ENCODE peak calls at places on chromosomes 13 and 19, in four cellular contexts. P, D, B and Z are unnamed samples.

GRCh38 chr19:32816555-32817099 is 52.9 kb downstream of the SLC7A9 start:
- DNase-seq in P (no peak), B (no peak), D (no peak), Z (no peak)

GRCh38 chr13:61470801-61471200 is 55.2 kb upstream of the PCDH20 start:
- DNase-seq in B (no peak), P (no peak), D (no peak), Z (no peak)

GRCh38 chr19:58356236-58356970 is 3.1 kb upstream of the A1BG start:
- DNase-seq in B (no peak), D (no peak), P (peak), Z (no peak)

GRCh38 chr19:5434970-5435641 is 20.1 kb upstream of the ZNRF4 start:
- DNase-seq in B (no peak), D (no peak), P (peak), Z (no peak)

GRCh38 chr13:40170091-40170490 is 496.4 kb downstream of the FOXO1 start:
- DNase-seq in P (no peak), D (no peak), B (no peak), Z (no peak)

GRCh38 chr19:16589917-16590316 is 17.7 kb upstream of the SLC35E1 start:
- DNase-seq in D (peak), P (no peak), B (peak), Z (peak)

GRCh38 chr19:38266981-38267597 is 2.7 kb downstream of the SPINT2 start:
- DNase-seq in D (no peak), B (no peak), P (peak), Z (no peak)

GRCh38 chr13:22014469-22014868 is 343.6 kb downstream of the FGF9 start:
- DNase-seq in B (no peak), P (no peak), D (no peak), Z (no peak)

GRCh38 chr13:98346904-98347636 is 170.0 kb upstream of the RNF113B start:
- DNase-seq in D (no peak), P (no peak), B (no peak), Z (no peak)

GRCh38 chr13:31749929-31750328 is 10.6 kb downstream of the RXFP2 start:
- DNase-seq in D (no peak), B (no peak), P (peak), Z (no peak)

GRCh38 chr13:113977976-113978375 is 4.1 kb upstream of the C13orf46 start:
- DNase-seq in D (no peak), P (no peak), B (no peak), Z (no peak)

GRCh38 chr13:108961542-108962125 is 332.2 kb downstream of the MYO16 start:
- DNase-seq in P (peak), B (peak), D (no peak), Z (peak)

GRCh38 chr19:18756896-18757295 is 34.2 kb downstream of the COMP start:
- DNase-seq in P (no peak), D (no peak), B (peak), Z (no peak)